ENCODE peak calls at places on chromosomes 2 and 18, in ten cellular contexts. F is CD8-positive, alpha-beta T cell; U is Panc1; T is neuronal stem cell; I is right cardiac atrium; E is neural progenitor cell; X is K562; D is heart left ventricle; G is body of pancreas; B is A549. Q is an unnamed sample. For H3K4me1, the result is how much of the 10 kb centered on the place peaks cover.

GRCh38 chr18:3207565-3207964 is 12.2 kb downstream of the MYOM1 start:
- DNase-seq in F (no peak), U (no peak), T (no peak), I (no peak), E (no peak), X (no peak), D (no peak), G (no peak), B (peak), Q (peak)

GRCh38 chr2:190354003-190354690 is 10.8 kb downstream of the INPP1 start:
- DNase-seq in F (no peak), U (no peak), T (no peak), I (no peak), E (no peak), X (peak), D (no peak), G (peak), B (no peak), Q (peak)

GRCh38 chr2:144519934-144520717 is at the start of gene ZEB2:
- DNase-seq in F (no peak), U (no peak), T (peak), I (peak), E (peak), X (peak), D (no peak), G (peak), B (peak), Q (peak)

GRCh38 chr2:96692094-96692971 is 47.5 kb downstream of the LMAN2L start:
- DNase-seq in F (no peak), U (no peak), T (no peak), I (no peak), E (no peak), X (no peak), D (no peak), G (no peak), B (no peak), Q (no peak)

GRCh38 chr2:118750959-118751565 is 96.4 kb downstream of the EN1 start:
- DNase-seq in F (no peak), U (no peak), T (no peak), I (no peak), E (no peak), X (no peak), D (no peak), G (peak), B (no peak), Q (no peak)

GRCh38 chr2:29655391-29656086 is 265.8 kb downstream of the ALK start:
- DNase-seq in F (no peak), U (no peak), T (no peak), I (no peak), E (no peak), X (no peak), D (no peak), G (no peak), B (no peak), Q (no peak)

GRCh38 chr2:8441371-8441770 is 240.5 kb upstream of the ID2 start:
- DNase-seq in F (no peak), U (no peak), T (no peak), I (no peak), E (no peak), X (no peak), D (no peak), G (no peak), B (no peak), Q (no peak)

GRCh38 chr2:85312404-85312803 is 15.4 kb downstream of the TGOLN2 start:
- DNase-seq in F (no peak), U (no peak), T (no peak), I (no peak), E (no peak), X (no peak), D (no peak), G (no peak), B (peak), Q (no peak)

GRCh38 chr2:33086400-33087015 is 139.8 kb downstream of the LTBP1 start:
- DNase-seq in F (no peak), U (no peak), T (no peak), I (no peak), E (no peak), X (no peak), D (no peak), G (peak), B (peak), Q (peak)

GRCh38 chr2:240997856-240998705 is at the start of gene SNED1:
- DNase-seq in F (peak), U (peak), T (peak), I (peak), E (peak), X (peak), D (peak), G (peak), B (peak), Q (peak)

GRCh38 chr2:240997141-240997855 is 1.1 kb upstream of the SNED1 start:
- DNase-seq in F (no peak), U (no peak), T (no peak), I (peak), E (no peak), X (no peak), D (no peak), G (peak), B (no peak), Q (no peak)

GRCh38 chr2:240999001-240999791 is 778 bp downstream of the SNED1 start:
- DNase-seq in F (no peak), U (no peak), T (no peak), I (peak), E (peak), X (peak), D (no peak), G (no peak), B (no peak), Q (no peak)

GRCh38 chr2:240999873-241000541 is 1.6 kb downstream of the SNED1 start:
- DNase-seq in F (no peak), U (no peak), T (no peak), I (no peak), E (no peak), X (no peak), D (peak), G (no peak), B (no peak), Q (no peak)

DNA sequence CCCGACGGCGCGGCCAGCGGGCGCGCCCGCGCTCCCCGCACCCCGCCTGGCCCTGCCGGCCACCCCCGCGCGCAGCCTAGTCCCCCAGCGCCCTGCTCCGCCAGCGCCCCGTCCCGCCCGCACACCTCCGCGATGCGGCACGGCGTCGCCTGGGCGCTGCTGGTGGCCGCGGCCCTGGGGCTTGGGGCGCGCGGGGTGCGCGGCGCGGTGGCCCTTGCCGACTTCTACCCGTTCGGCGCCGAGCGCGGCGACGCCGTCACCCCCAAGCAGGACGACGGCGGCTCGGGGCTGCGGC is 235 bp downstream of the SNED1 start:
- DNase-seq in F (no peak), U (no peak), T (no peak), I (no peak), E (no peak), X (no peak), D (no peak), G (no peak), B (no peak), Q (no peak)
- H3K4me1 ChIP-seq in F (under half), U (under half), T (under half), I (under half), E (under half), X (under half), D (under half), G (half or more), B (under half), Q (under half)

GRCh38 chr2:129922571-129923264 is 56.7 kb upstream of the RAB6C start:
- DNase-seq in F (no peak), U (no peak), T (peak), I (no peak), E (peak), X (no peak), D (no peak), G (peak), B (no peak), Q (no peak)

GRCh38 chr2:129925381-129925780 is 54.1 kb upstream of the RAB6C start:
- DNase-seq in F (no peak), U (no peak), T (no peak), I (no peak), E (no peak), X (no peak), D (no peak), G (no peak), B (no peak), Q (no peak)

GRCh38 chr2:129918604-129919003 is 60.9 kb upstream of the RAB6C start:
- DNase-seq in F (no peak), U (no peak), T (no peak), I (no peak), E (no peak), X (no peak), D (no peak), G (no peak), B (no peak), Q (no peak)

GRCh38 chr2:129927696-129928095 is 51.8 kb upstream of the RAB6C start:
- DNase-seq in F (no peak), U (no peak), T (no peak), I (no peak), E (no peak), X (no peak), D (no peak), G (no peak), B (no peak), Q (no peak)

GRCh38 chr2:129923265-129924141 is 56.0 kb upstream of the RAB6C start:
- DNase-seq in F (no peak), U (peak), T (peak), I (no peak), E (peak), X (peak), D (no peak), G (peak), B (peak), Q (peak)
- H3K4me3 ChIP-seq in F (no peak), U (peak), T (peak), I (no peak), E (peak), X (no peak), D (no peak), G (no peak), B (peak), Q (no peak)

GRCh38 chr2:42881732-42882131 is 89.3 kb upstream of the HAAO start:
- DNase-seq in F (no peak), U (no peak), T (no peak), I (no peak), E (no peak), X (no peak), D (no peak), G (no peak), B (no peak), Q (no peak)
- H3K27ac ChIP-seq in F (no peak), U (no peak), T (no peak), I (no peak), E (no peak), X (no peak), D (peak), G (no peak), B (no peak), Q (no peak)

DNA sequence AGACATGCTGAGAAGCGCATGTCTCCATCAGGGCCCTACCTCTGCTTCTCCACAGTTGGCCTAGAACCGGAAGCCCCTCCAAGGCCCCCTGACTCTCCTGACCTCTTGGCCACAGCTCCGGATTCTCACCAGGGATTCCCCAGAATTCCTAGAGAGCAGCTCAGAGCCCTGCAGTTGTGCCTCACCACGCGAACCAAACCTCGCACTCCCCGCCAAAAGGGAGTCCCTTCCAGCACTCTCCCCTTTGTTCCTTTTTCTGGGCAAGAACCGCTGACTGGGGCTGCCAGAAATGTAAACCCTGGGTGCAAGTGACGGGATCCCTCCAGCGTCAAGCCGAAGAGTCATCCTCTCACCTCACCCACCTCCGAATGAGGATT is 36.7 kb downstream of the AFF3 start:
- DNase-seq in F (no peak), U (no peak), T (no peak), I (peak), E (peak), X (no peak), D (no peak), G (no peak), B (no peak), Q (no peak)
- H3K4me1 ChIP-seq in F (under half), U (under half), T (under half), I (under half), E (under half), X (under half), D (under half), G (under half), B (under half), Q (under half)

DNA sequence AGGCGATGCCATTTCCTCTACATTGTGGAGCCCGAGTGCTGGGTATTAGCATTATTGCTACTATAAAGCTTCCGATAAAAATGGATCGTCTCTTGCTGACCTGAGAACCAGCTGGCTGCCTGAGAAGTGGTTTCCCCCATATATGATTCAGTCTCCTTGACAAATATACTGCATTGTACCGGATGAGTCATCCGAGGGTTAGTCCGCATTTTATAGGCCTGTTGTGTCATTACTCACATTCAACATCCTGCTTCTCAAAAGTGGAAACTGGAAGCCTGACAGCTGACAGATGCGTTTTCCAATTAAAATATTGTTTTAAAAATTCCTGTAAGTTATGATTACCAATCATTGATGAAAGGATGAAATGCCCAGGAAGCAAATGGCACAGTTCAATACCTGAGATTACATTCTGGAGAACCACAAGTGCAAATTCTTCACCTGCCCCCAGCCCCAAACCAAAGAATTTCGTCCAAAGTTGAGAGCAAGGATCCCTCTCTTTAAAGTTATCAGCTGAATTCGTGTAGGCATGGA is 65.7 kb downstream of the SPRED2 start:
- DNase-seq in F (no peak), U (peak), T (no peak), I (no peak), E (no peak), X (peak), D (no peak), G (peak), B (peak), Q (peak)
- H3K4me3 ChIP-seq in F (no peak), U (peak), T (no peak), I (no peak), E (no peak), X (peak), D (no peak), G (no peak), B (peak), Q (peak)

DNA sequence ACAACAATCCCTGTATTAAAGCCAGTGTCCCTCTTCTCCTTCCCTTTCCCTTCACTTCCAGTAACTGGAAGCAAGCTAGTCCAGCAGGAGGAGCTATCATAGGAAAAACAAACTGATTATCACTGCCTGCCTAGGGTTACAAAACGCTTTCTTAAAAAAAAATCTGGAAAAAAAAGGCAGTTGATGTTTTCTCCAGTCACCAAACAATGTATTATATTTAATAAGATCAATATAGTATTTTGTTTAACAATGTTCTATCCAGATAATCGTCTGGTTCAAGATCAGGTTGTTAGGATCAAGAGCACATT is 78.8 kb upstream of the ITGB6 start:
- DNase-seq in F (no peak), U (no peak), T (no peak), I (no peak), E (peak), X (no peak), D (no peak), G (no peak), B (peak), Q (peak)
- H3K27ac ChIP-seq in F (no peak), U (no peak), T (no peak), I (no peak), E (no peak), X (no peak), D (peak), G (peak), B (peak), Q (no peak)

DNA sequence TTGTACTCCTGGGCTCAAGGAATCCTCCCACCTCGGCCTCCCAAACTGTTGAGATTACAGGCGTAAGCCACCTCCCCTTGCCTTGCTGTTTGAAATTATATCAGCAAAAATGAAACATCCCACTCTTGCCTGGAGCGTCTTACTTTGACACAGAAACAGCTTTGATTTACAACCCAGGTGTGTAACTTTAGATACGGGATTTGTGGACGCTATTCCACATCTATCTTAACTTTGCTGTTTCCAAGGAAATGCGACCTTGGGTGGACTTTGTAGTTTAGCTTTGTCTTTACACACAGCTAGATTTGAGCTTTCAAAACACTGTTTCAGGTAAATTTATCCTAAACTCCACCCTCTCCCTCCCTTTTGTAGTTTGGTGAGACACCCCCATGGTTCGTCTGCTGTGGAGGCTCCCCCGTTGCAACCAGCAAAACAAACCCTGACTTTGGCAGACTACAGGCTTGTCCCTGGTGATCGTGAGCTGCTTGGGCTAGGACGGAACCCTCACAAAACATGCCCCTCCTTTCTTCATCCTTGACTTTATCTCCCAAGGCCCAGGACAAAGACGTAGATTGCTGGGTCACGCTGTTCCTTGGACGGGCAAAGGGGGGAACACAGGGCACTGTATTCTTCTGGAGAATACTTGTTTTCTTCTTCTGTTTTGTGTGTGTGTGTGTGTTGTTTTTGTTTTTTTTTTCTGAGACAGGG is 5.5 kb upstream of the MSH6 start:
- DNase-seq in F (no peak), U (no peak), T (no peak), I (no peak), E (no peak), X (no peak), D (no peak), G (peak), B (no peak), Q (peak)
- H3K4me1 ChIP-seq in F (under half), U (under half), T (under half), I (under half), E (under half), X (under half), D (under half), G (under half), B (under half), Q (under half)

GRCh38 chr2:231785822-231786176 is 446 bp upstream of the COPS7B start:
- DNase-seq in F (no peak), U (no peak), T (no peak), I (no peak), E (no peak), X (no peak), D (no peak), G (no peak), B (no peak), Q (no peak)

GRCh38 chr2:231786177-231786916 is at the start of gene COPS7B:
- DNase-seq in F (peak), U (no peak), T (peak), I (peak), E (peak), X (peak), D (peak), G (peak), B (peak), Q (peak)

GRCh38 chr2:231781798-231782726 is 980 bp upstream of the PDE6D start:
- DNase-seq in F (no peak), U (peak), T (no peak), I (no peak), E (no peak), X (peak), D (no peak), G (peak), B (peak), Q (peak)

GRCh38 chr2:231786917-231787292 is 660 bp downstream of the COPS7B start:
- DNase-seq in F (no peak), U (no peak), T (no peak), I (no peak), E (no peak), X (no peak), D (no peak), G (no peak), B (no peak), Q (no peak)

GRCh38 chr2:231785413-231785812 is 832 bp upstream of the COPS7B start:
- DNase-seq in F (no peak), U (no peak), T (no peak), I (no peak), E (no peak), X (no peak), D (no peak), G (no peak), B (no peak), Q (no peak)
- H3K4me3 ChIP-seq in F (peak), U (peak), T (no peak), I (no peak), E (peak), X (peak), D (no peak), G (no peak), B (no peak), Q (no peak)

DNA sequence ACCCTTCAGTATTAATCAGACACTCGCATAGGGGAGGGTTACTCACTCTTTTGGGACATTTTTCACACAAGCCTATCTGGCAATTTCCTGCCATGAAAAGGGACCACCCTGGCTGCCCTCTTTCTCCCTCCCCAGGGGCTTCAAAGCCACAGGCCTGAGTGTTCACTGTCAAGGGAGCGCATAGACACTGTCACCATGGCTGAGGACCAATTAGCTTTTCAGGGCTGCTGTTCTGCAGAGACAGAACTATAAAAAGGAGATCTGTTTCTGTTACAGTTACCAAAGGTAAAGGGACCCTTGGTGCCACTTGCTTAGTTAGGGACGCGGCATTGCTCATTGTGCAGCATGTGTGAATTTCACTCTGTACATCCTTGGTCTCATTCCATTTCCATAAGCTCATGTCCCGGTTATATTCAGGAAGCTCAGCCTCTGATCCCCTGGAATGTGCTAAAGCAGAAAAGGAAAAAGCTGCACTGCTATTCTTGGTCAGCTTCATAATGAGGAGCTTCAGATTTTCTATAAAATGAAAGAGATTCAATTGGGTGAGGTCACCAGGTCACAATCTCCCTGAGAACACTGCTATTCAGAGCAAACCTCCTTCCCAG is 55.5 kb upstream of the RNF152 start:
- DNase-seq in F (no peak), U (no peak), T (peak), I (no peak), E (peak), X (no peak), D (no peak), G (no peak), B (no peak), Q (no peak)
- H3K27ac ChIP-seq in F (no peak), U (no peak), T (peak), I (no peak), E (peak), X (no peak), D (no peak), G (no peak), B (no peak), Q (no peak)

Q was measured in small intestine.